ENCODE peak calls at places on chromosomes 11 and 22, in four cellular contexts. One of them, this sample, is unnamed.

GRCh38 chr11:130208241-130209127 is 48.9 kb downstream of the ST14 start:
- DNase-seq in iPS DF 6.9: no peak
- DNase-seq in heart left ventricle: no peak
- DNase-seq in ovary: peak; percentile 24
- DNase-seq in this sample: no peak

GRCh38 chr11:131064373-131064991 is 148.2 kb upstream of the SNX19 start:
- DNase-seq in iPS DF 6.9: peak; percentile 91
- DNase-seq in ovary: peak; percentile 44
- DNase-seq in heart left ventricle: peak; percentile 20
- DNase-seq in this sample: peak; percentile 85

GRCh38 chr11:46391578-46392420 is at the start of gene CHRM4:
- DNase-seq in ovary: peak; percentile 53
- DNase-seq in heart left ventricle: no peak
- DNase-seq in iPS DF 6.9: no peak
- DNase-seq in this sample: peak; percentile 77

GRCh38 chr11:97009613-97010012 is 619.8 kb downstream of the JRKL start:
- DNase-seq in heart left ventricle: no peak
- DNase-seq in ovary: no peak
- DNase-seq in iPS DF 6.9: no peak
- DNase-seq in this sample: no peak

GRCh38 chr11:61254403-61255025 is 13.5 kb downstream of the PGA5 start:
- DNase-seq in iPS DF 6.9: peak; percentile 68
- DNase-seq in heart left ventricle: peak; percentile 39
- DNase-seq in ovary: peak; percentile 71
- DNase-seq in this sample: peak; percentile 87

GRCh38 chr11:91293119-91293518 is 931.5 kb upstream of the FAT3 start:
- DNase-seq in heart left ventricle: no peak
- DNase-seq in iPS DF 6.9: no peak
- DNase-seq in ovary: no peak
- DNase-seq in this sample: peak; percentile 75

GRCh38 chr11:10930224-10930960 is 72.5 kb upstream of the ZBED5 start:
- DNase-seq in heart left ventricle: no peak
- DNase-seq in ovary: no peak
- DNase-seq in iPS DF 6.9: no peak
- DNase-seq in this sample: no peak

GRCh38 chr11:44340656-44341055 is 30.7 kb upstream of the ALX4 start:
- DNase-seq in heart left ventricle: no peak
- DNase-seq in iPS DF 6.9: no peak
- DNase-seq in ovary: peak; percentile 7
- DNase-seq in this sample: no peak

GRCh38 chr11:18455686-18456372 is at the start of gene LDHAL6A:
- DNase-seq in iPS DF 6.9: no peak
- DNase-seq in heart left ventricle: no peak
- DNase-seq in ovary: no peak
- DNase-seq in this sample: no peak

GRCh38 chr22:45672564-45673481 is 1.2 kb downstream of the ATXN10 start:
- DNase-seq in ovary: no peak
- DNase-seq in iPS DF 6.9: no peak
- DNase-seq in heart left ventricle: no peak
- DNase-seq in this sample: peak; percentile 65

GRCh38 chr11:31919175-31919574 is 108.1 kb upstream of the PAX6 start:
- DNase-seq in iPS DF 6.9: no peak
- DNase-seq in ovary: no peak
- DNase-seq in heart left ventricle: no peak
- DNase-seq in this sample: no peak

GRCh38 chr11:122656631-122657101 is 1.1 kb downstream of the UBASH3B start:
- DNase-seq in heart left ventricle: peak; percentile 44
- DNase-seq in iPS DF 6.9: no peak
- DNase-seq in ovary: peak; percentile 41
- DNase-seq in this sample: peak; percentile 44

GRCh38 chr11:75430692-75431532 is 2.1 kb downstream of the KLHL35 start:
- DNase-seq in ovary: no peak
- DNase-seq in heart left ventricle: no peak
- DNase-seq in iPS DF 6.9: no peak
- DNase-seq in this sample: no peak

GRCh38 chr11:121012091-121012490 is 11.8 kb upstream of the TBCEL start:
- DNase-seq in ovary: no peak
- DNase-seq in heart left ventricle: no peak
- DNase-seq in iPS DF 6.9: no peak
- DNase-seq in this sample: no peak

GRCh38 chr11:120912504-120912903 is 111.4 kb upstream of the TBCEL start:
- DNase-seq in heart left ventricle: no peak
- DNase-seq in ovary: no peak
- DNase-seq in iPS DF 6.9: peak; percentile 27
- DNase-seq in this sample: peak; percentile 42

GRCh38 chr11:74282863-74283484 is 28.5 kb downstream of the P4HA3 start:
- DNase-seq in ovary: no peak
- DNase-seq in iPS DF 6.9: no peak
- DNase-seq in heart left ventricle: no peak
- DNase-seq in this sample: no peak

GRCh38 chr11:76208829-76209670 is 2.7 kb upstream of the WNT11 start:
- DNase-seq in ovary: peak; percentile 79
- DNase-seq in iPS DF 6.9: no peak
- DNase-seq in heart left ventricle: peak; percentile 79
- DNase-seq in this sample: peak; percentile 87

GRCh38 chr11:95283653-95284052 is 52.7 kb upstream of the SESN3 start:
- DNase-seq in heart left ventricle: no peak
- DNase-seq in ovary: no peak
- DNase-seq in iPS DF 6.9: no peak
- DNase-seq in this sample: no peak

GRCh38 chr11:27806122-27806521 is 105.9 kb upstream of the BDNF start:
- DNase-seq in ovary: no peak
- DNase-seq in heart left ventricle: no peak
- DNase-seq in iPS DF 6.9: no peak
- DNase-seq in this sample: no peak

GRCh38 chr11:418343-419247 is 3.8 kb upstream of the SIGIRR start:
- DNase-seq in iPS DF 6.9: no peak
- DNase-seq in heart left ventricle: no peak
- DNase-seq in ovary: no peak
- DNase-seq in this sample: no peak

GRCh38 chr11:122984186-122985011 is 2.8 kb upstream of the BSX start:
- DNase-seq in ovary: no peak
- DNase-seq in iPS DF 6.9: no peak
- DNase-seq in heart left ventricle: no peak
- DNase-seq in this sample: no peak

GRCh38 chr11:70471254-70471653 is 72.9 kb downstream of the CTTN start:
- DNase-seq in heart left ventricle: no peak
- DNase-seq in iPS DF 6.9: peak; percentile 37
- DNase-seq in ovary: no peak
- DNase-seq in this sample: peak; percentile 80

GRCh38 chr11:64659417-64660144 is 63.4 kb downstream of the NRXN2 start:
- DNase-seq in heart left ventricle: no peak
- DNase-seq in iPS DF 6.9: no peak
- DNase-seq in ovary: no peak
- DNase-seq in this sample: no peak

GRCh38 chr11:72224587-72225410 is at the start of gene INPPL1:
- DNase-seq in ovary: peak; percentile 81
- DNase-seq in iPS DF 6.9: no peak
- DNase-seq in heart left ventricle: peak; percentile 64
- DNase-seq in this sample: peak; percentile 80

GRCh38 chr11:68212421-68213134 is 518 bp downstream of the KMT5B start:
- DNase-seq in iPS DF 6.9: no peak
- DNase-seq in ovary: peak; percentile 84
- DNase-seq in heart left ventricle: peak; percentile 74
- DNase-seq in this sample: peak; percentile 84

GRCh38 chr11:66745356-66746235 is 16.6 kb upstream of the SPTBN2 start:
- DNase-seq in iPS DF 6.9: no peak
- DNase-seq in ovary: no peak
- DNase-seq in heart left ventricle: no peak
- DNase-seq in this sample: peak; percentile 76

GRCh38 chr22:20089226-20089976 is 9.4 kb downstream of the DGCR8 start:
- DNase-seq in ovary: no peak
- DNase-seq in iPS DF 6.9: no peak
- DNase-seq in heart left ventricle: no peak
- DNase-seq in this sample: no peak

GRCh38 chr22:22605074-22605404 is 39.4 kb upstream of the GGTLC2 start:
- DNase-seq in ovary: no peak
- DNase-seq in heart left ventricle: no peak
- DNase-seq in iPS DF 6.9: no peak
- DNase-seq in this sample: no peak

GRCh38 chr11:123062892-123063395 is 1.0 kb upstream of the HSPA8 start:
- DNase-seq in heart left ventricle: no peak
- DNase-seq in iPS DF 6.9: no peak
- DNase-seq in ovary: no peak
- DNase-seq in this sample: peak; percentile 85

GRCh38 chr11:94028436-94028835 is 7.3 kb downstream of the HEPHL1 start:
- DNase-seq in ovary: no peak
- DNase-seq in iPS DF 6.9: no peak
- DNase-seq in heart left ventricle: no peak
- DNase-seq in this sample: peak; percentile 33

GRCh38 chr22:45804986-45805325 is 133.3 kb downstream of the ATXN10 start:
- DNase-seq in ovary: no peak
- DNase-seq in iPS DF 6.9: no peak
- DNase-seq in heart left ventricle: no peak
- DNase-seq in this sample: no peak

GRCh38 chr11:58926251-58926650 is 13.0 kb upstream of the GLYATL1 start:
- DNase-seq in iPS DF 6.9: no peak
- DNase-seq in heart left ventricle: no peak
- DNase-seq in ovary: no peak
- DNase-seq in this sample: no peak

GRCh38 chr22:32199341-32199740 is 5.5 kb downstream of the RFPL2 start:
- DNase-seq in iPS DF 6.9: no peak
- DNase-seq in ovary: no peak
- DNase-seq in heart left ventricle: no peak
- DNase-seq in this sample: no peak

GRCh38 chr11:64751136-64751535 is 7.2 kb upstream of the RASGRP2 start:
- DNase-seq in heart left ventricle: no peak
- DNase-seq in iPS DF 6.9: no peak
- DNase-seq in ovary: no peak
- DNase-seq in this sample: no peak

GRCh38 chr11:18727499-18728236 is 1.7 kb upstream of the IGSF22 start:
- DNase-seq in heart left ventricle: no peak
- DNase-seq in ovary: peak; percentile 62
- DNase-seq in iPS DF 6.9: peak; percentile 75
- DNase-seq in this sample: peak; percentile 76

GRCh38 chr11:65314501-65315203 is at the start of gene CDC42EP2:
- DNase-seq in iPS DF 6.9: no peak
- DNase-seq in heart left ventricle: peak; percentile 90
- DNase-seq in ovary: peak; percentile 94
- DNase-seq in this sample: peak; percentile 83

DNA sequence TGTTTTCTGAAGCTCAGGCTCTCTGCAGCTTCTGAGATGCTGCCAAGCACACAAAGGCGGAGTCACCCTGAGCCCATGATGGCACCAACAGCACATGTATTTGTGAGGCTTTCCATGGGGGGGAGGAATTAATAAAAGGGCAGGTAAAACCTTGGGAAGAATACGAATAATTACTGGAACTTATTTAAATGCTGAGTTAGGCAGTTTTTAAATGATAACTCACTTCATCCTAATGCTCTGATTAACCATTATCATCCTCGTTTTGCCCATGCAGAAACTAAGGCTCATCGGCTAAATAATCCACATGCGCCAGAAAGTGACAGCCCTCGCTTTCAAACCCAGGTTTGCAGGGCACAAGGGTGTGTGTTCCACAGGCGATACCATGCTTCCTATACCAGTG is 35.4 kb downstream of the LARGE1 start:
- DNase-seq in iPS DF 6.9: no peak
- DNase-seq in heart left ventricle: no peak
- DNase-seq in ovary: no peak
- DNase-seq in this sample: no peak
- H3K4me1 ChIP-seq in iPS DF 6.9: peaks cover 8% of the 10 kb centered on the region
- H3K4me1 ChIP-seq in heart left ventricle: peaks cover 54% of the 10 kb centered on the region
- H3K4me1 ChIP-seq in ovary: no peaks in the 10 kb centered on the region
- H3K4me1 ChIP-seq in this sample: peaks cover 10% of the 10 kb centered on the region

GRCh38 chr22:44191036-44191454 is 10.3 kb downstream of the PARVG start:
- DNase-seq in ovary: no peak
- DNase-seq in iPS DF 6.9: no peak
- DNase-seq in heart left ventricle: no peak
- DNase-seq in this sample: peak; percentile 59

GRCh38 chr22:44188986-44189630 is 8.4 kb downstream of the PARVG start:
- DNase-seq in ovary: no peak
- DNase-seq in iPS DF 6.9: no peak
- DNase-seq in heart left ventricle: no peak
- DNase-seq in this sample: no peak

GRCh38 chr22:44192098-44192810 is 11.5 kb downstream of the PARVG start:
- DNase-seq in heart left ventricle: no peak
- DNase-seq in iPS DF 6.9: peak; percentile 9
- DNase-seq in ovary: no peak
- DNase-seq in this sample: peak; percentile 81

GRCh38 chr22:44188316-44188715 is 7.6 kb downstream of the PARVG start:
- DNase-seq in iPS DF 6.9: no peak
- DNase-seq in heart left ventricle: no peak
- DNase-seq in ovary: no peak
- DNase-seq in this sample: no peak

DNA sequence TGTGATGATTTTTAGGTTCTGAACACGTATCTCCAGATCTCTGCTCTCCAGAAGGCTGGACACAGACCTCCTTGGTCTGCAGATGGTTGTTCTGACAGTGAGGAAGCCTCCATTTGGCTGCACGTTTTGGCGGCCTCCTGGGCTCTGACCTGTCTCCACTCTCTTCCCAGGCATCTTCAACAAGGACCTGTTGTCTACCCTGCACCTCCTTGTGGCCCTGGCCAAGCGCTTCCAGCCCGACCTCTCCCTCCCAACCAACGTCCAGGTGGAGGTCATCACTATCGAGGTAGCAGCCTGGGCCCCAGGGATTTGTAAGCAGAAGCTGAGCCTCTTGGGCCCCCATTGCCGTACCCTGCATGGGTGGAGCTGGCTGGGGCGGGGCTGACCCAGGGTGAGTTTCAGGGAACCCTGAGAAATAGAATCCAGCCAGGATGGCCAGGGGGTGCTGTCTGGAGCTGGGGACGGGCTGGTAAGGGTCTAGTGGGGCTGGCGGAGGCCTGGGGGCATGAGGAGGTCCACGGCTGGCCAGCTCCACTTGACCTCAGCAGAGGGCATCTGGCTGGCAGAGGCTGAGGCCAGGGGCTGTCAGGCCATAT is 9.8 kb downstream of the PARVG start:
- DNase-seq in iPS DF 6.9: no peak
- DNase-seq in ovary: no peak
- DNase-seq in heart left ventricle: no peak
- DNase-seq in this sample: no peak
- H3K4me1 ChIP-seq in iPS DF 6.9: no peaks in the 10 kb centered on the region
- H3K4me1 ChIP-seq in ovary: no peaks in the 10 kb centered on the region
- H3K4me1 ChIP-seq in heart left ventricle: no peaks in the 10 kb centered on the region
- H3K4me1 ChIP-seq in this sample: peaks cover 16% of the 10 kb centered on the region

DNA sequence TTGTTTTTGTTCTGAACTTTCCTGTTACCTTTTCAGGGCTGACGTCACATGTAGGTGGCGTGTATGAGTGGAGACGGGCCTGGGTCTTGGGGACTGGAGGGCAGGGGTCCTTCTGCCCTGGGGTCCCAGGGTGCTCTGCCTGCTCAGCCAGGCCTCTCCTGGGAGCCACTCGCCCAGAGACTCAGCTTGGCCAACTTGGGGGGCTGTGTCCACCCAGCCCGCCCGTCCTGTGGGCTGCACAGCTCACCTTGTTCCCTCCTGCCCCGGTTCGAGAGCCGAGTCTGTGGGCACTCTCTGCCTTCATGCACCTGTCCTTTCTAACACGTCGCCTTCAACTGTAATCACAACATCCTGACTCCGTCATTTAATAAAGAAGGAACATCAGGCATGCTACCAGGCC is 3.5 kb upstream of the TSSC4 start:
- DNase-seq in ovary: no peak
- DNase-seq in iPS DF 6.9: no peak
- DNase-seq in heart left ventricle: no peak
- DNase-seq in this sample: no peak
- H3K4me1 ChIP-seq in ovary: peaks cover 4% of the 10 kb centered on the region
- H3K4me1 ChIP-seq in iPS DF 6.9: no peaks in the 10 kb centered on the region
- H3K4me1 ChIP-seq in heart left ventricle: peaks cover 35% of the 10 kb centered on the region
- H3K4me1 ChIP-seq in this sample: peaks cover 88% of the 10 kb centered on the region

GRCh38 chr11:110782616-110783015 is 70.4 kb upstream of the ARHGAP20 start:
- DNase-seq in ovary: no peak
- DNase-seq in iPS DF 6.9: no peak
- DNase-seq in heart left ventricle: no peak
- DNase-seq in this sample: no peak
- H3K4me1 ChIP-seq in ovary: no peaks in the 10 kb centered on the region
- H3K4me1 ChIP-seq in iPS DF 6.9: no peaks in the 10 kb centered on the region
- H3K4me1 ChIP-seq in heart left ventricle: no peaks in the 10 kb centered on the region
- H3K4me1 ChIP-seq in this sample: no peaks in the 10 kb centered on the region

This sample was measured in Karpas-422.